ENCODE peak calls at places on chromosomes 2 and 18, in five cellular contexts. Z is Jurkat, Clone E6-1; G is transverse colon; K is choroid plexus epithelial cell; F is astrocyte of the spinal cord. H is an unnamed sample.

GRCh38 chr2:19035238-19035637 is 323.2 kb downstream of the OSR1 start:
- DNase-seq in Z (no peak), G (no peak), K (peak; percentile 85), F (peak; percentile 79), H (peak; percentile 45)

GRCh38 chr2:240429341-240429871 is 6.1 kb upstream of the GPC1 start:
- DNase-seq in Z (no peak), G (no peak), K (no peak), F (no peak), H (no peak)

GRCh38 chr2:176152350-176153181 is 1.2 kb downstream of the HOXD4 start:
- DNase-seq in Z (no peak), G (no peak), K (no peak), F (no peak), H (no peak)

GRCh38 chr2:202032841-202033316 is 776 bp upstream of the FZD7 start:
- DNase-seq in Z (no peak), G (peak; percentile 67), K (peak; percentile 52), F (peak; percentile 67), H (peak; percentile 57)

GRCh38 chr18:12048827-12049175 is 44.8 kb upstream of the ANKRD62 start:
- DNase-seq in Z (no peak), G (no peak), K (peak; percentile 78), F (peak; percentile 72), H (no peak)

GRCh38 chr18:48711651-48712486 is 173.0 kb downstream of the CTIF start:
- DNase-seq in Z (no peak), G (peak; percentile 20), K (peak; percentile 70), F (peak; percentile 60), H (peak; percentile 28)

GRCh38 chr2:133314761-133315160 is 253.5 kb downstream of the NCKAP5 start:
- DNase-seq in Z (no peak), G (no peak), K (no peak), F (no peak), H (no peak)

GRCh38 chr2:38146917-38147307 is 71.0 kb upstream of the CYP1B1 start:
- DNase-seq in Z (no peak), G (no peak), K (peak; percentile 99), F (peak; percentile 99), H (no peak)

GRCh38 chr2:185316383-185316782 is 422.2 kb upstream of the FSIP2 start:
- DNase-seq in Z (peak; percentile 54), G (no peak), K (no peak), F (no peak), H (no peak)

GRCh38 chr2:223488814-223489213 is 113.3 kb downstream of the SCG2 start:
- DNase-seq in Z (peak; percentile 93), G (no peak), K (peak; percentile 62), F (peak; percentile 45), H (no peak)

GRCh38 chr18:6219116-6219717 is 195.5 kb downstream of the L3MBTL4 start:
- DNase-seq in Z (peak; percentile 27), G (no peak), K (peak; percentile 83), F (peak; percentile 69), H (peak; percentile 12)

GRCh38 chr2:105774781-105775337 is 30.1 kb downstream of the NCK2 start:
- DNase-seq in Z (no peak), G (no peak), K (no peak), F (no peak), H (no peak)

GRCh38 chr2:158025263-158025996 is 76.2 kb upstream of the UPP2 start:
- DNase-seq in Z (no peak), G (no peak), K (peak; percentile 93), F (peak; percentile 75), H (no peak)

GRCh38 chr2:449246-450067 is 161.6 kb upstream of the ALKAL2 start:
- DNase-seq in Z (no peak), G (no peak), K (no peak), F (no peak), H (no peak)

GRCh38 chr2:196291873-196292800 is 120.8 kb upstream of the STK17B start:
- DNase-seq in Z (no peak), G (no peak), K (peak; percentile 69), F (peak; percentile 56), H (no peak)

GRCh38 chr2:3778841-3779505 is 75.6 kb downstream of the DCDC2C start:
- DNase-seq in Z (no peak), G (no peak), K (no peak), F (no peak), H (no peak)

GRCh38 chr2:60553496-60553991 is at the start of gene BCL11A:
- DNase-seq in Z (peak; percentile 90), G (peak; percentile 80), K (peak; percentile 93), F (peak; percentile 90), H (peak; percentile 71)

GRCh38 chr2:233331536-233331935 is 22.8 kb upstream of the DGKD start:
- DNase-seq in Z (peak; percentile 82), G (peak; percentile 77), K (no peak), F (no peak), H (no peak)

GRCh38 chr2:119352357-119352756 is 14.3 kb downstream of the C2orf76 start:
- DNase-seq in Z (no peak), G (no peak), K (peak; percentile 10), F (no peak), H (peak; percentile 55)

GRCh38 chr2:121066526-121066925 is 218.5 kb downstream of the TFCP2L1 start:
- DNase-seq in Z (peak; percentile 57), G (no peak), K (peak; percentile 25), F (no peak), H (no peak)

GRCh38 chr18:28032177-28032576 is 144.8 kb downstream of the CDH2 start:
- DNase-seq in Z (no peak), G (no peak), K (no peak), F (no peak), H (no peak)

GRCh38 chr2:235833971-235834620 is 334.1 kb downstream of the GBX2 start:
- DNase-seq in Z (no peak), G (no peak), K (no peak), F (no peak), H (no peak)

GRCh38 chr2:232981767-232982360 is 31.2 kb downstream of the NGEF start:
- DNase-seq in Z (no peak), G (no peak), K (no peak), F (no peak), H (no peak)

GRCh38 chr2:187875271-187875670 is 321.0 kb upstream of the TFPI start:
- DNase-seq in Z (no peak), G (no peak), K (no peak), F (no peak), H (no peak)

GRCh38 chr2:187878096-187878495 is 323.9 kb upstream of the TFPI start:
- DNase-seq in Z (no peak), G (no peak), K (no peak), F (no peak), H (no peak)

GRCh38 chr2:187877391-187877790 is 323.2 kb upstream of the TFPI start:
- DNase-seq in Z (no peak), G (no peak), K (no peak), F (no peak), H (no peak)

GRCh38 chr2:187875836-187876235 is 321.6 kb upstream of the TFPI start:
- DNase-seq in Z (no peak), G (no peak), K (no peak), F (no peak), H (no peak)

GRCh38 chr2:187876554-187876953 is 322.3 kb upstream of the TFPI start:
- DNase-seq in Z (no peak), G (no peak), K (no peak), F (no peak), H (no peak)
- H3K4me3 ChIP-seq in Z (no peak overlapping the region), G (no peak overlapping the region), K (no peak overlapping the region), F (no peak overlapping the region), H (no peak overlapping the region)

DNA sequence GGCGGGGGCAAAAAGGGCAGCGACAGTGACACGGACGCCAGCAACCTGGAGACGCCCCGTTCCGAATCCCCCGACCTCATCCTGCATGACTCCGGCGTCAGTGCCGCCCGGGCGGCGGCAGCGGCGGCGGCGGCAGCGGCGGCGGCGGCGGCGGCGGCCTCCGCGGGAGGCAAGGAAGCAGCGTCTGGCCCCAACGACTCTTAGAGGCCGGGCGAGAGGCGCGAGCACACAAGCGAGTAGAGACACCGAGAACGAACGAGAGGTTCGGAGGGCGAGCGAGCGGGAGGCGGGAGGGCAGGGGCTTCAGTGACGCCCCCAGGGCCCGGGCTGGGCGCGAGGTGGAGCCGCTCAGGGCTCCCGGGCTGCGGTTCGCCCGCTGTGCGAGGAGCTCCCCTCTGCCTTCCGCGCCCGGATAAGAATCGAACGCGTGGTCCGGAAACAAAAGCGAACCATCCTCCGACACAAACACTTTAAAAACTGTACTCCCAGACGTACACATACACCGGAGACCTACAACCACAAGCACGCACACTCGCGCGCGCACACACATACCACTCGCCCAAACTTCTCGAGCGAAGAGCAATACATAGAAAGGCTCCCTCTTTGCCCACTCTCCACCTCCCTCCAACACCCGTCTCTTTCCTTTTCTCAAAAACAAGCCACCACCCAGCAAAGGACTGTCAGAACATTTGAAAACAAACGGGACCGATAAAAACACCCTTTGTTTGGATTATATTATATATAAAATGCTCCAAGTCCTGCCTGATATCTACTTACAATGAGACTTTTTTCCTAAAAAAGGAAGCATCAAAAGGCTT is 2.8 kb downstream of the SP9 start:
- DNase-seq in Z (peak; percentile 18), G (no peak), K (no peak), F (no peak), H (no peak)
- H3K4me3 ChIP-seq in Z (peak overlapping the region; percentile 51), G (peak overlapping the region; percentile 28), K (no peak overlapping the region), F (peak overlapping the region; percentile 20), H (peak overlapping the region; percentile 26)

DNA sequence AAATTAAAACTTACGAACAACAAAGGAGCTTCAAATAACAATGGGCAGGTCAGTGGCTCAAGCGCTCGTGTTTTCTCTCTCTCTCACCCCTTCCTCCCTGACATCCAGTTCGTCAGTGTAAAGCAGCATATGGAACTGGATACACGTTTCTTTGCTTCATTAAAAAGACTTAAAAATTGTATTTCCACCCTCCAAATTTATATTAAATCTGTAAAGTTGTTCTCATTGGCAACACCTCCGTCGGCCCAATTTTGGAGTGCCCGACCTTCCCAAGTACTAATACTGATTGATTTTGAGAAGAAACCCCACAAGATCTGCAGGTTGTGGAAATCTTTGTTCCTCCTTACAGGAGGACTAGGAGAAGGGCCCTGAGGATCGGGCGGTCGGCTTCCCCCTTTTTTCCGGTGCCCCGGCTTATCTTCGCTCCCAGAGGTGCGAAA is 2.2 kb downstream of the TBR1 start:
- DNase-seq in Z (no peak), G (no peak), K (no peak), F (peak; percentile 13), H (no peak)
- H3K4me3 ChIP-seq in Z (no peak overlapping the region), G (no peak overlapping the region), K (no peak overlapping the region), F (no peak overlapping the region), H (peak overlapping the region; percentile 25)

GRCh38 chr2:218859994-218860831 is 608 bp downstream of the WNT6 start:
- DNase-seq in Z (no peak), G (no peak), K (no peak), F (no peak), H (no peak)
- H3K4me3 ChIP-seq in Z (no peak overlapping the region), G (peak overlapping the region; percentile 30), K (no peak overlapping the region), F (no peak overlapping the region), H (peak overlapping the region; percentile 50)

GRCh38 chr2:163737169-163737439 is 1.3 kb upstream of the FIGN start:
- DNase-seq in Z (no peak), G (no peak), K (no peak), F (no peak), H (no peak)
- H3K4me3 ChIP-seq in Z (no peak overlapping the region), G (no peak overlapping the region), K (peak overlapping the region; percentile 85), F (peak overlapping the region; percentile 87), H (peak overlapping the region; percentile 72)

H was measured in heart right ventricle.